ENCODE peak calls at places on chromosomes 3 and 15, in five cellular contexts. E is fibroblast of pulmonary artery, N is ovary, V is GM12864, T is AG04449. G is an unnamed sample.
A peak's percentile ranks its signal among the peaks of the same experiment; 100 is the strongest.

GRCh38 chr15:66706225-66706732 is 4.2 kb downstream of the SMAD6 start:
- DNase-seq in T (no peak), V (no peak), E (peak; percentile 68), N (no peak), G (peak; percentile 64)

GRCh38 chr15:57635300-57635944 is 43.7 kb downstream of the MYZAP start:
- DNase-seq in V (no peak), T (no peak), E (no peak), N (peak; percentile 40), G (no peak)

GRCh38 chr3:133457465-133458067 is 57.7 kb downstream of the BFSP2 start:
- DNase-seq in V (no peak), N (no peak), E (peak; percentile 26), T (no peak), G (no peak)

GRCh38 chr3:178084938-178085816 is 451.1 kb upstream of the KCNMB2 start:
- DNase-seq in V (no peak), N (peak; percentile 73), E (peak; percentile 86), T (no peak), G (peak; percentile 98)

GRCh38 chr15:68334661-68335124 is 57.1 kb downstream of the FEM1B start:
- DNase-seq in V (no peak), T (peak; percentile 42), E (peak; percentile 40), N (no peak), G (peak; percentile 67)

GRCh38 chr3:62415312-62415791 is 42.0 kb upstream of the FEZF2 start:
- DNase-seq in N (no peak), E (no peak), V (no peak), T (no peak), G (peak; percentile 38)

GRCh38 chr3:4935347-4935746 is 43.9 kb upstream of the BHLHE40 start:
- DNase-seq in V (peak; percentile 34), T (no peak), E (no peak), N (no peak), G (peak; percentile 50)

GRCh38 chr3:127711021-127711420 is 38.3 kb downstream of the ABTB1 start:
- DNase-seq in N (no peak), T (no peak), E (no peak), V (no peak), G (no peak)

GRCh38 chr3:77051927-77052542 is 12.1 kb downstream of the ROBO2 start:
- DNase-seq in V (no peak), T (no peak), N (no peak), E (no peak), G (no peak)

GRCh38 chr3:69746119-69746518 is 6.9 kb downstream of the MITF start:
- DNase-seq in E (no peak), V (no peak), T (no peak), N (no peak), G (peak; percentile 77)

GRCh38 chr15:81962438-81962837 is 83.4 kb downstream of the MEX3B start:
- DNase-seq in N (no peak), E (no peak), T (no peak), V (no peak), G (no peak)

GRCh38 chr3:30500666-30501399 is 105.6 kb upstream of the TGFBR2 start:
- DNase-seq in N (no peak), V (peak; percentile 57), T (no peak), E (no peak), G (no peak)

GRCh38 chr3:144995856-144996255 is 1024.2 kb downstream of the DIPK2A start:
- DNase-seq in N (no peak), T (no peak), E (no peak), V (no peak), G (no peak)

GRCh38 chr15:69644876-69645275 is 192.3 kb downstream of the RPLP1 start:
- DNase-seq in E (no peak), T (no peak), V (no peak), N (no peak), G (no peak)

GRCh38 chr15:52101542-52102340 is 10.8 kb downstream of the BCL2L10 start:
- DNase-seq in T (no peak), N (no peak), E (no peak), V (no peak), G (no peak)

GRCh38 chr3:45611619-45612018 is 17.1 kb downstream of the LIMD1 start:
- DNase-seq in V (no peak), E (no peak), T (no peak), N (no peak), G (no peak)

GRCh38 chr3:32257042-32257441 is 18.6 kb downstream of the CMTM8 start:
- DNase-seq in N (no peak), T (no peak), V (no peak), E (no peak), G (no peak)

GRCh38 chr3:4241595-4242170 is 61.5 kb upstream of the SETMAR start:
- DNase-seq in N (no peak), V (no peak), E (no peak), T (no peak), G (no peak)

GRCh38 chr3:115111632-115112031 is 35.5 kb downstream of the ZBTB20 start:
- DNase-seq in V (no peak), N (no peak), E (no peak), T (no peak), G (no peak)

GRCh38 chr3:144586382-144586781 is 614.8 kb downstream of the DIPK2A start:
- DNase-seq in E (peak; percentile 68), T (peak; percentile 7), V (no peak), N (no peak), G (peak; percentile 76)

GRCh38 chr3:193040836-193041672 is 123.4 kb upstream of the MB21D2 start:
- DNase-seq in V (peak; percentile 21), T (no peak), N (no peak), E (peak; percentile 66), G (peak; percentile 76)

GRCh38 chr3:177595789-177596188 is 398.5 kb upstream of the TBL1XR1 start:
- DNase-seq in T (no peak), N (no peak), E (no peak), V (no peak), G (peak; percentile 48)

GRCh38 chr3:106560451-106560966 is 691.7 kb upstream of the CBLB start:
- DNase-seq in N (no peak), V (no peak), T (peak; percentile 26), E (peak; percentile 86), G (peak; percentile 89)

GRCh38 chr3:106570426-106570825 is 701.6 kb upstream of the CBLB start:
- DNase-seq in E (no peak), V (no peak), N (no peak), T (no peak), G (no peak)

DNA sequence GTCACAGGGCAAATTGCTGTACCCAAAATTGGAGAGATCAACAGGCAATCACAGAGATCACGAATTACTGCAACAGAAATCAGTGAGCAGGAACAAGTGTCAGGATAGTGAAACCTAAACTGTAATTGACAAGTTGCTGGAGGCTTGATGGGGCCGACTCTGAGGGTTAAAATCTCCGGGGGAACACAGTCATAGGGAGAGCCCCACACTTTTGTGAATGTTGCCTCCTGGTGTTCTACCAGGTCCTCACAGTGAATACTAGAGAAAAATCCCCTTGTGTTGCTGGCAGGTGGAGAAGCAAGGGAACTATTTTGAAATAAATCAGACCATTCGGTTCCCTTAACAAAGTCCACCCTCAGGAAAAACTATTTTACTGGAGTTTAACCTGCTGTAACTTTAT is 697.5 kb upstream of the CBLB start:
- DNase-seq in E (no peak), V (peak; percentile 53), N (no peak), T (no peak), G (peak; percentile 41)
- TF ChIP-seq CTCF in E (no peak), V (peak; percentile 47), N (no peak), T (no peak), G (peak; percentile 47)

DNA sequence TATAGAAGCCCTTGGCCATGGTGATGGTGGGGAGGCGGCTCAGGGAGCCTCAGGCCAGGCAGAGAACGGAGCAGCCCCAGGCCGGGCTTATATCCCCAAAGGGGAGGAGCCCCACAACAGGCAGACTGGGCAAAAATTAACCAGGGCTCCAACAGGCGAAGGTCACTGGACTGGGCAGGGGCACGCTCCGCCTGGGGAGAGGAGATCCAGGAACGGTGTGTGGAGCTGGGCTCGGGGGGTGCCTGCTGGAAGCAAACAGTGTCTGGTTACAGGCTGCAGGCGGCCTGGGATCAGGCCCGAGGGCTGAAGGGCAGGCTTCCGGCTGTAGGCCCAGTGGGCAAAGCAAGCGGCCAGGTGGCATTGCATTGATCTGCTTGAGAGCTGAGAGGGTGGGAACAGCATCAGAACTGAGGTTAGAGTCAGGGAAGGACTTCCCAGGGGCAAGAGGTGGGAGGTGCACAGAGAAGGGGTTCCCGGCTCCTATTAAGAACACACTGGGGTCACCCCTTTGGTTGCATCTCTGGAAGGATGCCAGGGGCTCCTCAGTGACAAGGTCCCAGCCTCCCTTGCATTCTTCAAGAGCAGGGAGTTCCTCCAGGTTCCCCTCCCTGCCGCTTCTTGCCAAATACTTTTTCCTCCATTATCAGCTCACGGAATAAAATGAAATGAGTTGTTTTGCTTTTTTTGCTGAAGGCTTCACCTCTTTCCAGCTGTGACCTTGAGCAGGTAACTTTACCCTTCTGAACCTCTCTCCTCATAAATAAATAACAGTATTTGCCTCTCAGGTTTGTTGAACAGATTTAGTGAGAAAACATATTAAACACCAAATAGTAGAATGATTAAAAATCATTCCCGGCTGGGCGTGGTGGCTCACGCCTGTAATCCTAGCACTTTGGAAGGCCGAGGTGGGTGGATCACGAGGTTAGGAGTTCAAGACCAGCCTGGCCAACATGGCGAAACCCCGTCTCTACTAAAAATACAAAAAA is 7.8 kb downstream of the ANPEP start:
- DNase-seq in N (no peak), E (no peak), T (no peak), V (no peak), G (no peak)
- H3K4me3 ChIP-seq in N (no peak overlapping the region), E (no peak overlapping the region), T (no peak overlapping the region), V (no peak overlapping the region), G (no peak overlapping the region)

GRCh38 chr3:167835953-167836352 is 100.4 kb downstream of the SERPINI1 start:
- DNase-seq in N (no peak), T (no peak), V (no peak), E (no peak), G (no peak)
- TF ChIP-seq CTCF in N (no peak), T (no peak), V (no peak), E (no peak), G (no peak)

GRCh38 chr15:99123706-99124451 is 19.0 kb downstream of the SYNM start:
- DNase-seq in N (peak; percentile 81), E (peak; percentile 95), T (peak; percentile 89), V (no peak), G (peak; percentile 89)

GRCh38 chr15:99121207-99121606 is 16.3 kb downstream of the SYNM start:
- DNase-seq in N (no peak), T (no peak), V (no peak), E (no peak), G (no peak)

GRCh38 chr15:99124641-99125040 is 19.8 kb downstream of the SYNM start:
- DNase-seq in E (no peak), V (no peak), N (no peak), T (no peak), G (no peak)

GRCh38 chr15:99121691-99122410 is 17.0 kb downstream of the SYNM start:
- DNase-seq in N (no peak), E (no peak), T (no peak), V (no peak), G (no peak)

GRCh38 chr15:99122831-99123705 is 18.2 kb downstream of the SYNM start:
- DNase-seq in N (no peak), E (no peak), V (no peak), T (no peak), G (no peak)
- H3K4me3 ChIP-seq in N (no peak overlapping the region), E (peak overlapping the region; percentile 43), V (no peak overlapping the region), T (peak overlapping the region; percentile 39), G (peak overlapping the region; percentile 35)

G was measured in choroid plexus epithelial cell.